ENCODE peak calls at places on chromosomes 3 and 15, in nine cellular contexts. D, U, T, M, A, C, J, H and L are unnamed samples.

GRCh38 chr15:37788767-37789391 is 145.6 kb upstream of the TMCO5A start:
- DNase-seq in D (no peak), U (no peak), T (no peak), M (no peak), A (no peak), C (no peak), J (no peak), H (no peak), L (no peak)

GRCh38 chr15:90683876-90684275 is 33.3 kb upstream of the BLM start:
- DNase-seq in D (no peak), U (no peak), T (no peak), M (no peak), A (no peak), C (no peak), J (no peak), H (no peak), L (no peak)

GRCh38 chr3:184565421-184566211 is 4.0 kb downstream of the EPHB3 start:
- DNase-seq in D (peak), U (no peak), T (no peak), M (peak), A (peak), C (no peak), J (no peak), H (no peak), L (no peak)

GRCh38 chr3:113194747-113195400 is 16.5 kb upstream of the BOC start:
- DNase-seq in D (no peak), U (no peak), T (peak), M (no peak), A (no peak), C (no peak), J (no peak), H (no peak), L (no peak)

GRCh38 chr3:8239095-8239494 is 262.5 kb upstream of the LMCD1 start:
- DNase-seq in D (no peak), U (no peak), T (no peak), M (no peak), A (no peak), C (no peak), J (no peak), H (no peak), L (no peak)

GRCh38 chr3:81170298-81170697 is 591.1 kb downstream of the GBE1 start:
- DNase-seq in D (no peak), U (no peak), T (no peak), M (no peak), A (no peak), C (no peak), J (no peak), H (no peak), L (no peak)

GRCh38 chr3:172394692-172395091 is 53.6 kb downstream of the GHSR start:
- DNase-seq in D (no peak), U (no peak), T (no peak), M (no peak), A (no peak), C (no peak), J (no peak), H (no peak), L (no peak)

GRCh38 chr3:165903885-165904284 is 66.7 kb upstream of the BCHE start:
- DNase-seq in D (no peak), U (no peak), T (no peak), M (peak), A (no peak), C (no peak), J (no peak), H (no peak), L (no peak)

GRCh38 chr3:62135731-62136130 is 237.6 kb downstream of the FEZF2 start:
- DNase-seq in D (no peak), U (no peak), T (no peak), M (no peak), A (no peak), C (no peak), J (no peak), H (no peak), L (no peak)

GRCh38 chr3:111619833-111620232 is 24.7 kb upstream of the ZBED2 start:
- DNase-seq in D (peak), U (no peak), T (no peak), M (no peak), A (no peak), C (no peak), J (no peak), H (no peak), L (no peak)

GRCh38 chr3:71585126-71585525 is 1.6 kb upstream of the FOXP1 start:
- DNase-seq in D (no peak), U (no peak), T (no peak), M (peak), A (peak), C (no peak), J (peak), H (no peak), L (peak)

GRCh38 chr3:125350597-125350996 is 24.5 kb downstream of the ZNF148 start:
- DNase-seq in D (no peak), U (no peak), T (no peak), M (no peak), A (peak), C (no peak), J (no peak), H (no peak), L (no peak)

GRCh38 chr3:152550284-152550683 is 281.6 kb downstream of the MBNL1 start:
- DNase-seq in D (no peak), U (no peak), T (no peak), M (no peak), A (no peak), C (no peak), J (no peak), H (no peak), L (no peak)

GRCh38 chr3:167887096-167887495 is 151.6 kb downstream of the SERPINI1 start:
- DNase-seq in D (peak), U (no peak), T (no peak), M (no peak), A (peak), C (no peak), J (no peak), H (no peak), L (no peak)

GRCh38 chr3:5657109-5657508 is 469.6 kb downstream of the EDEM1 start:
- DNase-seq in D (no peak), U (no peak), T (no peak), M (no peak), A (no peak), C (no peak), J (no peak), H (no peak), L (peak)

GRCh38 chr3:40951636-40952035 is 247.7 kb upstream of the CTNNB1 start:
- DNase-seq in D (peak), U (no peak), T (no peak), M (no peak), A (peak), C (no peak), J (no peak), H (no peak), L (no peak)

GRCh38 chr15:92958105-92958504 is 58.0 kb downstream of the CHD2 start:
- DNase-seq in D (peak), U (no peak), T (no peak), M (no peak), A (peak), C (no peak), J (no peak), H (no peak), L (no peak)

GRCh38 chr3:85571835-85572234 is 613.0 kb downstream of the CADM2 start:
- DNase-seq in D (no peak), U (no peak), T (no peak), M (no peak), A (peak), C (no peak), J (no peak), H (no peak), L (no peak)

GRCh38 chr3:53483821-53484220 is 10.6 kb upstream of the CACNA1D start:
- DNase-seq in D (no peak), U (no peak), T (no peak), M (no peak), A (no peak), C (no peak), J (no peak), H (no peak), L (no peak)

GRCh38 chr15:81573098-81573746 is 199.2 kb upstream of the TMC3 start:
- DNase-seq in D (no peak), U (no peak), T (no peak), M (no peak), A (no peak), C (no peak), J (no peak), H (no peak), L (no peak)

GRCh38 chr3:132253262-132253878 is 63.8 kb upstream of the ACP3 start:
- DNase-seq in D (peak), U (peak), T (peak), M (peak), A (peak), C (no peak), J (peak), H (peak), L (peak)

GRCh38 chr15:68618339-68619302 is 39.8 kb downstream of the CORO2B start:
- DNase-seq in D (peak), U (no peak), T (peak), M (no peak), A (peak), C (no peak), J (no peak), H (no peak), L (no peak)

GRCh38 chr15:63605816-63606215 is 8.6 kb downstream of the FBXL22 start:
- DNase-seq in D (no peak), U (no peak), T (peak), M (no peak), A (peak), C (peak), J (no peak), H (peak), L (peak)

GRCh38 chr15:66565731-66566130 is at the start of gene LCTL:
- DNase-seq in D (peak), U (peak), T (no peak), M (no peak), A (peak), C (no peak), J (no peak), H (no peak), L (no peak)